ENCODE peak calls at places on chromosomes 12 and 14, in eight cellular contexts. One of them, this sample, is unnamed.

GRCh38 chr14:34912182-34912581 is 37.0 kb upstream of the BAZ1A start:
- DNase-seq in heart left ventricle: no peak
- DNase-seq in Right ventricle myocardium superior: no peak
- DNase-seq in NCI-H1694: no peak
- DNase-seq in thoracic aorta: no peak
- DNase-seq in bronchial epithelial cell: no peak
- DNase-seq in GM04503: no peak
- DNase-seq in fibroblast of the aortic adventitia: no peak
- DNase-seq in this sample: no peak

GRCh38 chr14:91388551-91388975 is 29.1 kb downstream of the CCDC88C start:
- DNase-seq in GM04503: no peak
- DNase-seq in bronchial epithelial cell: no peak
- DNase-seq in NCI-H1694: no peak
- DNase-seq in heart left ventricle: no peak
- DNase-seq in thoracic aorta: no peak
- DNase-seq in Right ventricle myocardium superior: no peak
- DNase-seq in fibroblast of the aortic adventitia: no peak
- DNase-seq in this sample: no peak

GRCh38 chr14:104657114-104657524 is 32.3 kb upstream of the INF2 start:
- DNase-seq in Right ventricle myocardium superior: peak; percentile 39
- DNase-seq in thoracic aorta: no peak
- DNase-seq in NCI-H1694: peak; percentile 28
- DNase-seq in heart left ventricle: no peak
- DNase-seq in fibroblast of the aortic adventitia: no peak
- DNase-seq in bronchial epithelial cell: no peak
- DNase-seq in GM04503: no peak
- DNase-seq in this sample: no peak

GRCh38 chr12:114063435-114063834 is 97.3 kb upstream of the RBM19 start:
- DNase-seq in thoracic aorta: no peak
- DNase-seq in Right ventricle myocardium superior: no peak
- DNase-seq in heart left ventricle: no peak
- DNase-seq in GM04503: no peak
- DNase-seq in fibroblast of the aortic adventitia: no peak
- DNase-seq in bronchial epithelial cell: no peak
- DNase-seq in NCI-H1694: no peak
- DNase-seq in this sample: no peak

GRCh38 chr12:57767317-57767716 is 439 bp upstream of the CYP27B1 start:
- DNase-seq in Right ventricle myocardium superior: no peak
- DNase-seq in GM04503: no peak
- DNase-seq in heart left ventricle: no peak
- DNase-seq in bronchial epithelial cell: no peak
- DNase-seq in thoracic aorta: no peak
- DNase-seq in fibroblast of the aortic adventitia: no peak
- DNase-seq in NCI-H1694: no peak
- DNase-seq in this sample: no peak

GRCh38 chr14:49863483-49864262 is 11.1 kb upstream of the NEMF start:
- DNase-seq in fibroblast of the aortic adventitia: peak; percentile 26
- DNase-seq in GM04503: no peak
- DNase-seq in Right ventricle myocardium superior: no peak
- DNase-seq in NCI-H1694: no peak
- DNase-seq in bronchial epithelial cell: no peak
- DNase-seq in thoracic aorta: no peak
- DNase-seq in heart left ventricle: no peak
- DNase-seq in this sample: no peak

GRCh38 chr12:38166225-38166624 is 150.3 kb upstream of the ALG10B start:
- DNase-seq in thoracic aorta: no peak
- DNase-seq in fibroblast of the aortic adventitia: no peak
- DNase-seq in GM04503: no peak
- DNase-seq in NCI-H1694: no peak
- DNase-seq in Right ventricle myocardium superior: no peak
- DNase-seq in bronchial epithelial cell: no peak
- DNase-seq in heart left ventricle: no peak
- DNase-seq in this sample: no peak

GRCh38 chr14:40410708-40411107 is 978.5 kb upstream of the FBXO33 start:
- DNase-seq in GM04503: no peak
- DNase-seq in Right ventricle myocardium superior: no peak
- DNase-seq in thoracic aorta: no peak
- DNase-seq in NCI-H1694: no peak
- DNase-seq in fibroblast of the aortic adventitia: no peak
- DNase-seq in heart left ventricle: no peak
- DNase-seq in bronchial epithelial cell: no peak
- DNase-seq in this sample: no peak

GRCh38 chr14:64923015-64923414 is 8.8 kb downstream of the CHURC1 start:
- DNase-seq in bronchial epithelial cell: no peak
- DNase-seq in heart left ventricle: no peak
- DNase-seq in fibroblast of the aortic adventitia: no peak
- DNase-seq in GM04503: no peak
- DNase-seq in thoracic aorta: no peak
- DNase-seq in Right ventricle myocardium superior: no peak
- DNase-seq in NCI-H1694: no peak
- DNase-seq in this sample: no peak

GRCh38 chr14:47678157-47678556 is 2.8 kb upstream of the MDGA2 start:
- DNase-seq in GM04503: no peak
- DNase-seq in Right ventricle myocardium superior: no peak
- DNase-seq in thoracic aorta: no peak
- DNase-seq in NCI-H1694: no peak
- DNase-seq in fibroblast of the aortic adventitia: no peak
- DNase-seq in heart left ventricle: no peak
- DNase-seq in bronchial epithelial cell: no peak
- DNase-seq in this sample: no peak

GRCh38 chr12:25692115-25693035 is 139.3 kb upstream of the LMNTD1 start:
- DNase-seq in GM04503: peak; percentile 47
- DNase-seq in heart left ventricle: no peak
- DNase-seq in bronchial epithelial cell: no peak
- DNase-seq in Right ventricle myocardium superior: peak; percentile 47
- DNase-seq in thoracic aorta: no peak
- DNase-seq in fibroblast of the aortic adventitia: peak; percentile 99
- DNase-seq in NCI-H1694: no peak
- DNase-seq in this sample: no peak

GRCh38 chr12:1220127-1221092 is 229.4 kb downstream of the ERC1 start:
- DNase-seq in thoracic aorta: no peak
- DNase-seq in fibroblast of the aortic adventitia: peak; percentile 14
- DNase-seq in heart left ventricle: no peak
- DNase-seq in NCI-H1694: no peak
- DNase-seq in Right ventricle myocardium superior: no peak
- DNase-seq in bronchial epithelial cell: peak; percentile 21
- DNase-seq in GM04503: no peak
- DNase-seq in this sample: no peak

GRCh38 chr12:27343255-27344000 is 10.8 kb downstream of the BMAL2 start:
- DNase-seq in bronchial epithelial cell: peak; percentile 99
- DNase-seq in fibroblast of the aortic adventitia: peak; percentile 92
- DNase-seq in heart left ventricle: no peak
- DNase-seq in thoracic aorta: no peak
- DNase-seq in NCI-H1694: no peak
- DNase-seq in GM04503: peak; percentile 81
- DNase-seq in Right ventricle myocardium superior: no peak
- DNase-seq in this sample: no peak

GRCh38 chr12:88931598-88931997 is 351.3 kb upstream of the KITLG start:
- DNase-seq in GM04503: no peak
- DNase-seq in thoracic aorta: no peak
- DNase-seq in Right ventricle myocardium superior: no peak
- DNase-seq in bronchial epithelial cell: no peak
- DNase-seq in NCI-H1694: no peak
- DNase-seq in heart left ventricle: no peak
- DNase-seq in fibroblast of the aortic adventitia: no peak
- DNase-seq in this sample: peak; percentile 23

GRCh38 chr12:9127936-9128663 is 12.4 kb upstream of the A2M start:
- DNase-seq in GM04503: no peak
- DNase-seq in heart left ventricle: peak; percentile 55
- DNase-seq in thoracic aorta: no peak
- DNase-seq in NCI-H1694: no peak
- DNase-seq in fibroblast of the aortic adventitia: no peak
- DNase-seq in Right ventricle myocardium superior: no peak
- DNase-seq in bronchial epithelial cell: no peak
- DNase-seq in this sample: no peak

GRCh38 chr12:122886851-122887816 is 8.8 kb downstream of the VPS37B start:
- DNase-seq in fibroblast of the aortic adventitia: no peak
- DNase-seq in heart left ventricle: no peak
- DNase-seq in GM04503: no peak
- DNase-seq in bronchial epithelial cell: peak; percentile 98
- DNase-seq in NCI-H1694: no peak
- DNase-seq in thoracic aorta: no peak
- DNase-seq in Right ventricle myocardium superior: no peak
- DNase-seq in this sample: no peak

GRCh38 chr12:121990692-121991603 is 30.7 kb upstream of the BCL7A start:
- DNase-seq in NCI-H1694: no peak
- DNase-seq in thoracic aorta: no peak
- DNase-seq in GM04503: peak; percentile 16
- DNase-seq in fibroblast of the aortic adventitia: no peak
- DNase-seq in heart left ventricle: no peak
- DNase-seq in Right ventricle myocardium superior: no peak
- DNase-seq in bronchial epithelial cell: peak; percentile 19
- DNase-seq in this sample: no peak

GRCh38 chr12:108306014-108306501 is 33.1 kb downstream of the CMKLR1 start:
- DNase-seq in bronchial epithelial cell: peak; percentile 69
- DNase-seq in thoracic aorta: peak; percentile 33
- DNase-seq in NCI-H1694: no peak
- DNase-seq in fibroblast of the aortic adventitia: peak; percentile 15
- DNase-seq in GM04503: peak; percentile 63
- DNase-seq in Right ventricle myocardium superior: no peak
- DNase-seq in heart left ventricle: no peak
- DNase-seq in this sample: no peak

GRCh38 chr14:50607181-50607580 is 47.2 kb downstream of the ATL1 start:
- DNase-seq in thoracic aorta: no peak
- DNase-seq in NCI-H1694: no peak
- DNase-seq in Right ventricle myocardium superior: no peak
- DNase-seq in GM04503: peak; percentile 51
- DNase-seq in bronchial epithelial cell: no peak
- DNase-seq in heart left ventricle: no peak
- DNase-seq in fibroblast of the aortic adventitia: peak; percentile 73
- DNase-seq in this sample: no peak

GRCh38 chr14:96512602-96513397 is 10.6 kb downstream of the PAPOLA start:
- DNase-seq in GM04503: no peak
- DNase-seq in thoracic aorta: no peak
- DNase-seq in heart left ventricle: no peak
- DNase-seq in Right ventricle myocardium superior: no peak
- DNase-seq in NCI-H1694: no peak
- DNase-seq in bronchial epithelial cell: peak; percentile 20
- DNase-seq in fibroblast of the aortic adventitia: no peak
- DNase-seq in this sample: no peak

GRCh38 chr12:22668441-22668840 is 43.5 kb downstream of the ETNK1 start:
- DNase-seq in thoracic aorta: no peak
- DNase-seq in NCI-H1694: no peak
- DNase-seq in fibroblast of the aortic adventitia: no peak
- DNase-seq in heart left ventricle: no peak
- DNase-seq in GM04503: no peak
- DNase-seq in Right ventricle myocardium superior: no peak
- DNase-seq in bronchial epithelial cell: no peak
- DNase-seq in this sample: no peak

GRCh38 chr12:1083888-1084262 is 92.9 kb downstream of the ERC1 start:
- DNase-seq in GM04503: peak; percentile 47
- DNase-seq in fibroblast of the aortic adventitia: peak; percentile 92
- DNase-seq in Right ventricle myocardium superior: no peak
- DNase-seq in bronchial epithelial cell: no peak
- DNase-seq in NCI-H1694: peak; percentile 43
- DNase-seq in thoracic aorta: peak; percentile 9
- DNase-seq in heart left ventricle: no peak
- DNase-seq in this sample: peak; percentile 38

GRCh38 chr14:33343016-33343415 is 404.3 kb downstream of the NPAS3 start:
- DNase-seq in bronchial epithelial cell: peak; percentile 3
- DNase-seq in Right ventricle myocardium superior: no peak
- DNase-seq in NCI-H1694: no peak
- DNase-seq in thoracic aorta: no peak
- DNase-seq in GM04503: no peak
- DNase-seq in heart left ventricle: no peak
- DNase-seq in fibroblast of the aortic adventitia: no peak
- DNase-seq in this sample: no peak

GRCh38 chr12:121955258-121956040 is 37.1 kb downstream of the CFAP251 start:
- DNase-seq in thoracic aorta: no peak
- DNase-seq in GM04503: no peak
- DNase-seq in fibroblast of the aortic adventitia: peak; percentile 47
- DNase-seq in NCI-H1694: no peak
- DNase-seq in bronchial epithelial cell: no peak
- DNase-seq in heart left ventricle: no peak
- DNase-seq in Right ventricle myocardium superior: no peak
- DNase-seq in this sample: no peak

GRCh38 chr14:34699873-34700621 is 14.3 kb downstream of the CFL2 start:
- DNase-seq in heart left ventricle: no peak
- DNase-seq in Right ventricle myocardium superior: no peak
- DNase-seq in GM04503: peak; percentile 90
- DNase-seq in fibroblast of the aortic adventitia: peak; percentile 90
- DNase-seq in bronchial epithelial cell: peak; percentile 97
- DNase-seq in thoracic aorta: no peak
- DNase-seq in NCI-H1694: peak; percentile 97
- DNase-seq in this sample: no peak

GRCh38 chr14:68794130-68794855 is 1.4 kb upstream of the ZFP36L1 start:
- DNase-seq in thoracic aorta: peak; percentile 83
- DNase-seq in GM04503: peak; percentile 91
- DNase-seq in Right ventricle myocardium superior: peak; percentile 93
- DNase-seq in fibroblast of the aortic adventitia: peak; percentile 94
- DNase-seq in NCI-H1694: no peak
- DNase-seq in heart left ventricle: peak; percentile 94
- DNase-seq in bronchial epithelial cell: peak; percentile 85
- DNase-seq in this sample: peak; percentile 57

GRCh38 chr12:122195405-122195804 is 8.1 kb upstream of the B3GNT4 start:
- DNase-seq in GM04503: no peak
- DNase-seq in fibroblast of the aortic adventitia: no peak
- DNase-seq in thoracic aorta: no peak
- DNase-seq in Right ventricle myocardium superior: no peak
- DNase-seq in bronchial epithelial cell: no peak
- DNase-seq in heart left ventricle: no peak
- DNase-seq in NCI-H1694: no peak
- DNase-seq in this sample: no peak

GRCh38 chr12:49089831-49090773 is 4.5 kb downstream of the DHH start:
- DNase-seq in NCI-H1694: no peak
- DNase-seq in Right ventricle myocardium superior: peak; percentile 62
- DNase-seq in GM04503: no peak
- DNase-seq in fibroblast of the aortic adventitia: peak; percentile 54
- DNase-seq in heart left ventricle: peak; percentile 69
- DNase-seq in thoracic aorta: no peak
- DNase-seq in bronchial epithelial cell: no peak
- DNase-seq in this sample: no peak

GRCh38 chr12:75628511-75628910 is 117.1 kb upstream of the KRR1 start:
- DNase-seq in NCI-H1694: no peak
- DNase-seq in heart left ventricle: no peak
- DNase-seq in Right ventricle myocardium superior: no peak
- DNase-seq in thoracic aorta: no peak
- DNase-seq in bronchial epithelial cell: no peak
- DNase-seq in fibroblast of the aortic adventitia: no peak
- DNase-seq in GM04503: no peak
- DNase-seq in this sample: no peak

GRCh38 chr14:91108941-91109611 is 4.8 kb upstream of the DGLUCY start:
- DNase-seq in thoracic aorta: no peak
- DNase-seq in GM04503: no peak
- DNase-seq in Right ventricle myocardium superior: no peak
- DNase-seq in fibroblast of the aortic adventitia: peak; percentile 45
- DNase-seq in heart left ventricle: no peak
- DNase-seq in NCI-H1694: no peak
- DNase-seq in bronchial epithelial cell: no peak
- DNase-seq in this sample: no peak

GRCh38 chr14:99602054-99602787 is 1.8 kb downstream of the CCDC85C start:
- DNase-seq in heart left ventricle: no peak
- DNase-seq in GM04503: no peak
- DNase-seq in Right ventricle myocardium superior: no peak
- DNase-seq in bronchial epithelial cell: no peak
- DNase-seq in NCI-H1694: peak; percentile 32
- DNase-seq in fibroblast of the aortic adventitia: no peak
- DNase-seq in thoracic aorta: no peak
- DNase-seq in this sample: peak; percentile 45

GRCh38 chr12:92110083-92110640 is 35.5 kb downstream of the BTG1 start:
- DNase-seq in thoracic aorta: no peak
- DNase-seq in NCI-H1694: no peak
- DNase-seq in bronchial epithelial cell: no peak
- DNase-seq in fibroblast of the aortic adventitia: no peak
- DNase-seq in heart left ventricle: no peak
- DNase-seq in Right ventricle myocardium superior: no peak
- DNase-seq in GM04503: no peak
- DNase-seq in this sample: peak; percentile 27

GRCh38 chr14:73026243-73026844 is 562 bp downstream of the ZFYVE1 start:
- DNase-seq in fibroblast of the aortic adventitia: no peak
- DNase-seq in NCI-H1694: no peak
- DNase-seq in GM04503: no peak
- DNase-seq in thoracic aorta: peak; percentile 4
- DNase-seq in heart left ventricle: peak; percentile 66
- DNase-seq in Right ventricle myocardium superior: peak; percentile 45
- DNase-seq in bronchial epithelial cell: no peak
- DNase-seq in this sample: no peak

GRCh38 chr14:101732128-101732527 is 29.4 kb upstream of the PPP2R5C start:
- DNase-seq in thoracic aorta: no peak
- DNase-seq in bronchial epithelial cell: peak; percentile 14
- DNase-seq in Right ventricle myocardium superior: no peak
- DNase-seq in fibroblast of the aortic adventitia: no peak
- DNase-seq in heart left ventricle: no peak
- DNase-seq in GM04503: no peak
- DNase-seq in NCI-H1694: no peak
- DNase-seq in this sample: no peak